ENCODE peak calls at places on chromosomes 11 and 22, in six cellular contexts. L is NCI-H1930, E is GM19239, A is A549, R is neural crest cell, G is kidney. H is an unnamed sample.

GRCh38 chr11:8060801-8061554 is 20.0 kb upstream of the TUB start:
- DNase-seq in L (no peak), E (no peak), A (no peak), R (no peak), G (no peak), H (peak; percentile 65)

GRCh38 chr11:93361435-93361834 is 30.9 kb downstream of the DEUP1 start:
- DNase-seq in L (no peak), E (no peak), A (no peak), R (no peak), G (no peak), H (no peak)

GRCh38 chr22:21818487-21819182 is 48.8 kb downstream of the MAPK1 start:
- DNase-seq in L (no peak), E (no peak), A (no peak), R (no peak), G (no peak), H (no peak)

GRCh38 chr11:114564836-114565235 is 5.2 kb upstream of the NXPE1 start:
- DNase-seq in L (no peak), E (no peak), A (no peak), R (no peak), G (no peak), H (no peak)

GRCh38 chr11:27701262-27702105 is 1.2 kb upstream of the BDNF start:
- DNase-seq in L (peak; percentile 41), E (no peak), A (peak; percentile 59), R (no peak), G (no peak), H (peak; percentile 69)

GRCh38 chr11:15871904-15872303 is 484.4 kb downstream of the SOX6 start:
- DNase-seq in L (no peak), E (no peak), A (no peak), R (no peak), G (no peak), H (no peak)

GRCh38 chr22:50683086-50683993 is 10.7 kb downstream of the SHANK3 start:
- DNase-seq in L (no peak), E (no peak), A (no peak), R (no peak), G (no peak), H (no peak)

GRCh38 chr11:65558002-65558784 is at the start of gene LTBP3:
- DNase-seq in L (no peak), E (peak; percentile 72), A (peak; percentile 64), R (no peak), G (peak; percentile 95), H (peak; percentile 88)

GRCh38 chr11:292211-293121 is 3.5 kb downstream of the PGGHG start:
- DNase-seq in L (no peak), E (no peak), A (no peak), R (no peak), G (peak; percentile 75), H (no peak)

GRCh38 chr11:61587951-61588695 is 7.2 kb upstream of the SYT7 start:
- DNase-seq in L (peak; percentile 46), E (peak; percentile 46), A (peak; percentile 30), R (no peak), G (peak; percentile 87), H (peak; percentile 42)

GRCh38 chr22:49562685-49563249 is 264.9 kb downstream of the BRD1 start:
- DNase-seq in L (no peak), E (no peak), A (no peak), R (no peak), G (no peak), H (no peak)

GRCh38 chr22:38218661-38219331 is 17.0 kb downstream of the MAFF start:
- DNase-seq in L (no peak), E (no peak), A (peak; percentile 87), R (no peak), G (peak; percentile 96), H (peak; percentile 89)

GRCh38 chr11:123300874-123301695 is 106.0 kb upstream of the CLMP start:
- DNase-seq in L (no peak), E (no peak), A (peak; percentile 13), R (no peak), G (no peak), H (no peak)

GRCh38 chr11:125201525-125202121 is 37.1 kb downstream of the PKNOX2 start:
- DNase-seq in L (no peak), E (no peak), A (no peak), R (no peak), G (peak; percentile 83), H (no peak)

H was measured in AG08395.